ENCODE peak calls at places on chromosome 6, in four cellular contexts. T, E, R and F are unnamed samples.

GRCh38 chr6:149545258-149545753 is 537 bp downstream of the PPIL4 start:
- DNase-seq in R (peak; percentile 37), E (peak; percentile 66), T (peak; percentile 57), F (peak; percentile 75)

GRCh38 chr6:43904311-43905123 is 134.5 kb downstream of the VEGFA start:
- DNase-seq in E (no peak), T (no peak), R (no peak), F (no peak)

GRCh38 chr6:150254671-150255228 is 111.9 kb downstream of the PPP1R14C start:
- DNase-seq in R (no peak), E (no peak), T (no peak), F (no peak)

GRCh38 chr6:64103480-64103879 is 467.9 kb downstream of the PHF3 start:
- DNase-seq in E (no peak), R (no peak), T (no peak), F (no peak)

GRCh38 chr6:53974941-53975340 is 136.3 kb upstream of the MLIP start:
- DNase-seq in T (no peak), E (no peak), R (no peak), F (no peak)

GRCh38 chr6:145080651-145081050 is 654.7 kb downstream of the EPM2A start:
- DNase-seq in E (no peak), R (no peak), T (no peak), F (no peak)

GRCh38 chr6:92109256-92109655 is 1310.1 kb downstream of the EPHA7 start:
- DNase-seq in T (no peak), E (no peak), R (no peak), F (no peak)

GRCh38 chr6:54621285-54621684 is 225.3 kb upstream of the FAM83B start:
- DNase-seq in T (no peak), E (no peak), R (no peak), F (peak; percentile 24)